ENCODE peak calls at places on chromosomes 1 and 21, in ten cellular contexts. T is cardiac fibroblast, J is astrocyte of the spinal cord, S is prostate gland, F is brain microvascular endothelial cell, D is astrocyte, Z is tibial artery, N is hepatocyte, G is colonic mucosa, U is lung. C is an unnamed sample.
A peak's percentile ranks its signal among the peaks of the same experiment; 100 is the strongest.

GRCh38 chr1:79364896-79365295 is 358.4 kb upstream of the ADGRL4 start:
- DNase-seq in N (no peak), G (no peak), T (peak; percentile 11), S (no peak), D (peak; percentile 33), F (no peak), Z (no peak), J (no peak), U (no peak), C (no peak)

GRCh38 chr21:45404726-45405270 is at the start of gene COL18A1:
- DNase-seq in N (peak; percentile 88), G (no peak), J (peak; percentile 33), D (no peak), S (peak; percentile 51), U (peak; percentile 40), Z (peak; percentile 89), T (peak; percentile 71), F (no peak), C (no peak)

GRCh38 chr1:108079550-108079949 is 114.6 kb upstream of the VAV3 start:
- DNase-seq in T (no peak), N (no peak), S (no peak), J (no peak), G (no peak), U (no peak), F (no peak), D (no peak), Z (no peak), C (no peak)

GRCh38 chr1:98323396-98323795 is 338.1 kb upstream of the SNX7 start:
- DNase-seq in T (peak; percentile 93), G (no peak), U (no peak), N (no peak), D (peak; percentile 88), S (no peak), Z (no peak), F (peak; percentile 74), J (no peak), C (peak; percentile 89)

GRCh38 chr1:205442051-205442721 is 13.7 kb downstream of the BLACAT1 start:
- DNase-seq in U (peak; percentile 65), T (no peak), S (no peak), D (no peak), N (no peak), F (no peak), G (no peak), J (no peak), Z (peak; percentile 51), C (no peak)

GRCh38 chr1:60173729-60174128 is 100.2 kb upstream of the C1orf87 start:
- DNase-seq in D (no peak), J (no peak), S (no peak), N (no peak), U (no peak), T (no peak), G (no peak), Z (no peak), F (no peak), C (no peak)

GRCh38 chr1:25810341-25811299 is 9.1 kb upstream of the MTFR1L start:
- DNase-seq in T (peak; percentile 61), D (no peak), S (peak; percentile 67), Z (no peak), U (peak; percentile 73), J (peak; percentile 35), G (peak; percentile 77), F (peak; percentile 47), N (peak; percentile 73), C (no peak)

GRCh38 chr1:88661188-88661587 is 22.9 kb upstream of the PKN2 start:
- DNase-seq in Z (no peak), U (no peak), N (no peak), S (no peak), J (no peak), T (no peak), F (no peak), D (no peak), G (no peak), C (no peak)

GRCh38 chr1:229434005-229434640 is at the start of gene ACTA1:
- DNase-seq in D (no peak), N (no peak), F (no peak), G (no peak), U (no peak), Z (no peak), J (no peak), T (no peak), S (no peak), C (no peak)

GRCh38 chr1:229432905-229433304 is 989 bp downstream of the ACTA1 start:
- DNase-seq in F (no peak), N (no peak), J (no peak), Z (no peak), D (no peak), S (no peak), U (no peak), G (no peak), T (no peak), C (no peak)

GRCh38 chr1:229436178-229436577 is 2.3 kb upstream of the ACTA1 start:
- DNase-seq in D (no peak), J (no peak), U (no peak), G (no peak), N (no peak), S (no peak), T (no peak), F (no peak), Z (no peak), C (no peak)

GRCh38 chr1:229433364-229434004 is 410 bp downstream of the ACTA1 start:
- DNase-seq in N (no peak), J (no peak), G (no peak), T (no peak), U (no peak), D (no peak), F (no peak), Z (no peak), S (no peak), C (no peak)

DNA sequence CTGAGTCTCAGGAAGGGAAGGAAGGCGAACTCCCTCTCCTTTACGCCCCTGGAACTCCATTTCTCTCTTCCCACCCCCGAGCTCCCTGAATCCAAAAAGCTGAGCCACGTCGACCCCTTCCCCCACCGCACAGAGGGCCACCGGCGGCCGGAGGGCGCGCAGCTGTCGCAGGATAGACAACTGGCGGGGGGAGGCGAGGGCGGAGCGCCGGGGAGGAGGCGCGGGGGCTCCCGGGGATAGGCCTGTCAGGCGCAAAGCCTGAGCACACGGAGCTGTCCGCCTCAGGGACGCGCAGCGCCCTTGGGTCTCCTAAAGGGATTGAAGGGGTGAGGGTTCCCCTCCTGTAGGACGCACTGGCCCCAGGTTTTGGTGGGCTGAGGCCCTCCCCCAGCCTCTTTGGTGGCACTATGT is 752 bp upstream of the ACTA1 start:
- DNase-seq in G (no peak), J (no peak), D (no peak), F (no peak), Z (no peak), T (no peak), S (no peak), U (no peak), N (no peak), C (no peak)
- H3K4me3 ChIP-seq in G (no peak overlapping the region), J (no peak overlapping the region), D (no peak overlapping the region), F (no peak overlapping the region), Z (peak overlapping the region; percentile 26), T (no peak overlapping the region), S (no peak overlapping the region), U (no peak overlapping the region), N (no peak overlapping the region), C (no peak overlapping the region)

GRCh38 chr1:243801378-243801777 is 48.7 kb downstream of the AKT3 start:
- DNase-seq in S (no peak), J (no peak), T (no peak), G (no peak), D (no peak), N (no peak), U (no peak), F (no peak), Z (no peak), C (no peak)

GRCh38 chr1:243799908-243800307 is 50.1 kb downstream of the AKT3 start:
- DNase-seq in J (no peak), N (no peak), G (no peak), S (no peak), U (no peak), Z (no peak), F (no peak), D (no peak), T (peak; percentile 16), C (no peak)

GRCh38 chr1:243802736-243803135 is 47.3 kb downstream of the AKT3 start:
- DNase-seq in D (no peak), N (no peak), S (no peak), Z (no peak), U (no peak), T (no peak), F (no peak), J (no peak), G (no peak), C (no peak)

GRCh38 chr1:243796016-243796415 is 54.0 kb downstream of the AKT3 start:
- DNase-seq in S (no peak), J (no peak), G (no peak), D (no peak), N (no peak), T (no peak), Z (no peak), U (no peak), F (no peak), C (no peak)

DNA sequence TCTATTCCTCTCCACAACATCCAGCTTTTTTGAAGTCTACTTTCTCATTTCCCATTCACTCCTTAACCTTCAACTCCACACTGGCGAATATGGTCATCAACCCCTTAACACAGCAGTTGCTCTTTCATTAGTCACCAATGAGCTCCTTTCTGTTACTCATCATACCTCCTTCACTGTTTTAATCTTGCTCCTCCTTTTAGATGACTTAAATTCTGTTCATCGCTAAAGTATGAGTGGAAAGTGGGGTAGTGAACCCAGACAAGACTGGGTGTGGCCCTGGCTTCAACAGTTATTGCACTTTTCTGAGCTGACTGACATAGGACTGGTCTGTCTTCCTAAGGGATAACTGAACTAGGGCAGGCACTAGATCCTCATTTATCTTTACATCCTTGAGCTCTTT is 51.3 kb downstream of the AKT3 start:
- DNase-seq in S (no peak), Z (no peak), D (peak; percentile 98), J (peak; percentile 87), U (no peak), T (peak; percentile 59), G (no peak), F (peak; percentile 90), N (no peak), C (peak; percentile 67)
- TF ChIP-seq CTCF in S (no peak), Z (no peak), D (no peak), J (no peak), U (no peak), T (no peak), G (no peak), F (no peak), N (no peak), C (no peak)

DNA sequence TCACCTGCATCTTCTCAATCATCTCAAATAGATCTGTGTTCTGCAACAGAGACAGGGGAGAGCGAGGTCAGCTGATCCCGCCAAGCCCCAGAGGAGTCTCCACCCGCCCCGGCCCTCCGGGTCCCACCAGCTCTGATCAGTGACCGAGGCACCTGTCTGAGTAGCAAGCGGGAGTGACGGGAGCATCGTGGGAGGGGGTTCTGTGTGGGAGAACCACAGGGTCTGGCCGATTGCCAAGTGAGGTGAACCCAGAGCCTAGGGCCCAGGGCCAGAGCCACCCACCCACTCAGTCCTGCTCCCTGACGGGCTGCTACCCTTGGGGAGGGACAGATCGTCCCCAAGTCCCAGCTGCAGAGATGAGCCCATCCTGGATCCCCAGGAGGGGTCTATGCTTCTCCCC is 49.1 kb downstream of the RAP1GAP start:
- DNase-seq in S (no peak), T (no peak), Z (no peak), D (no peak), F (no peak), G (no peak), U (no peak), J (no peak), N (no peak), C (no peak)
- H3K4me3 ChIP-seq in S (peak overlapping the region; percentile 54), T (no peak overlapping the region), Z (no peak overlapping the region), D (no peak overlapping the region), F (no peak overlapping the region), G (no peak overlapping the region), U (no peak overlapping the region), J (no peak overlapping the region), N (no peak overlapping the region), C (no peak overlapping the region)

GRCh38 chr21:46655230-46655629 is 19.8 kb downstream of the PRMT2 start:
- DNase-seq in G (no peak), U (no peak), Z (no peak), S (no peak), J (no peak), T (no peak), D (no peak), N (no peak), F (no peak), C (no peak)
- TF ChIP-seq CTCF in G (no peak), U (no peak), Z (no peak), S (no peak), J (no peak), T (no peak), D (no peak), N (no peak), F (no peak), C (no peak)

C was measured in AG09309.